ENCODE peak calls at places on chromosome 22, in four cellular contexts. G is T-helper 1 cell; R is AG09309; Z is stimulated activated CD4-positive, alpha-beta T cell treated with anti-CD3 and anti-CD28 coated beads, Interleukin-4, amount 100 ng/mL, for 1 hour. A is an unnamed sample.

GRCh38 chr22:37638351-37639069 is 959 bp upstream of the SH3BP1 start:
- DNase-seq in G (no peak), R (no peak), Z (no peak), A (no peak)

GRCh38 chr22:35977136-35977535 is 51.5 kb downstream of the RBFOX2 start:
- DNase-seq in Z (no peak), G (no peak), R (no peak), A (no peak)

GRCh38 chr22:30249049-30250038 is 2.8 kb upstream of the LIF start:
- DNase-seq in R (no peak), Z (no peak), G (no peak), A (no peak)

GRCh38 chr22:28783786-28784671 is 11.5 kb downstream of the CCDC117 start:
- DNase-seq in Z (no peak), R (no peak), G (no peak), A (no peak)

GRCh38 chr22:21642584-21643448 is 714 bp downstream of the SDF2L1 start:
- DNase-seq in R (no peak), Z (peak; percentile 66), G (peak; percentile 53), A (no peak)

GRCh38 chr22:22810018-22810427 is 77.6 kb upstream of the IGLL5 start:
- DNase-seq in Z (peak; percentile 66), G (peak; percentile 59), R (no peak), A (no peak)

GRCh38 chr22:27377501-27377900 is 424.1 kb downstream of the MN1 start:
- DNase-seq in G (no peak), R (no peak), Z (no peak), A (no peak)

GRCh38 chr22:45336971-45337431 is 27.3 kb downstream of the FAM118A start:
- DNase-seq in G (no peak), R (no peak), Z (no peak), A (no peak)

GRCh38 chr22:19942886-19943664 is 1.5 kb upstream of the TXNRD2 start:
- DNase-seq in R (peak; percentile 80), G (no peak), Z (no peak), A (peak; percentile 76)

GRCh38 chr22:38924197-38924952 is 33.0 kb upstream of the APOBEC3A start:
- DNase-seq in Z (no peak), G (no peak), R (peak; percentile 69), A (peak; percentile 88)

GRCh38 chr22:46295277-46295971 is 1.2 kb upstream of the GTSE1 start:
- DNase-seq in G (no peak), R (no peak), Z (no peak), A (no peak)

GRCh38 chr22:23888615-23889401 is 5.4 kb upstream of the MIF start:
- DNase-seq in Z (no peak), R (no peak), G (no peak), A (no peak)

GRCh38 chr22:39282642-39283311 is 36.6 kb downstream of the RPL3 start:
- DNase-seq in R (no peak), G (no peak), Z (no peak), A (no peak)

GRCh38 chr22:37639771-37640590 is 512 bp downstream of the SH3BP1 start:
- DNase-seq in G (no peak), R (no peak), Z (no peak), A (no peak)

GRCh38 chr22:47161631-47162030 is 399.2 kb downstream of the TBC1D22A start:
- DNase-seq in Z (no peak), G (no peak), R (no peak), A (no peak)

GRCh38 chr22:24117942-24118341 is 63.3 kb upstream of the SUSD2 start:
- DNase-seq in R (no peak), Z (no peak), G (no peak), A (no peak)

GRCh38 chr22:26666035-26666338 is 8.6 kb downstream of the MIAT start:
- DNase-seq in G (no peak), R (no peak), Z (no peak), A (no peak)

GRCh38 chr22:48338793-48339705 is 1488.6 kb downstream of the BRD1 start:
- DNase-seq in Z (no peak), R (no peak), G (no peak), A (no peak)

GRCh38 chr22:28017558-28017820 is 98.4 kb upstream of the PITPNB start:
- DNase-seq in Z (no peak), R (no peak), G (no peak), A (no peak)

GRCh38 chr22:29079218-29079901 is 6.5 kb downstream of the KREMEN1 start:
- DNase-seq in G (no peak), Z (no peak), R (no peak), A (peak; percentile 16)

GRCh38 chr22:45359627-45360026 is 49.9 kb downstream of the FAM118A start:
- DNase-seq in R (no peak), G (no peak), Z (no peak), A (no peak)

GRCh38 chr22:45163074-45163416 is 680 bp upstream of the NUP50 start:
- DNase-seq in Z (no peak), R (no peak), G (no peak), A (no peak)

GRCh38 chr22:25622011-25622410 is 57.5 kb downstream of the GRK3 start:
- DNase-seq in Z (no peak), G (no peak), R (no peak), A (no peak)

GRCh38 chr22:27318516-27318915 is 483.0 kb downstream of the MN1 start:
- DNase-seq in R (peak; percentile 87), G (no peak), Z (no peak), A (peak; percentile 35)

GRCh38 chr22:50734986-50735738 is 2.8 kb upstream of the ACR start:
- DNase-seq in G (no peak), R (no peak), Z (no peak), A (no peak)

GRCh38 chr22:45551310-45552016 is 48.8 kb downstream of the FBLN1 start:
- DNase-seq in Z (no peak), G (no peak), R (no peak), A (no peak)

GRCh38 chr22:50733521-50734342 is 4.3 kb upstream of the ACR start:
- DNase-seq in G (no peak), R (peak; percentile 10), Z (no peak), A (no peak)

GRCh38 chr22:44698531-44699421 is 3.2 kb upstream of the PRR5 start:
- DNase-seq in G (no peak), R (peak; percentile 96), Z (no peak), A (peak; percentile 85)

GRCh38 chr22:47375621-47376321 is 613.3 kb downstream of the TBC1D22A start:
- DNase-seq in R (no peak), Z (no peak), G (no peak), A (no peak)

GRCh38 chr22:22103078-22103593 is 120.5 kb upstream of the TOP3B start:
- DNase-seq in R (no peak), Z (no peak), G (no peak), A (no peak)

GRCh38 chr22:48306785-48307570 is 1520.7 kb downstream of the BRD1 start:
- DNase-seq in G (no peak), R (no peak), Z (no peak), A (no peak)

GRCh38 chr22:38033522-38034277 is 23.5 kb upstream of the PICK1 start:
- DNase-seq in Z (no peak), G (no peak), R (no peak), A (no peak)

GRCh38 chr22:21563912-21564311 is 3.6 kb upstream of the UBE2L3 start:
- DNase-seq in G (no peak), Z (no peak), R (no peak), A (no peak)

GRCh38 chr22:42683599-42684283 is 34.5 kb upstream of the CYB5R3 start:
- DNase-seq in R (no peak), Z (no peak), G (no peak), A (peak; percentile 69)

GRCh38 chr22:28410050-28410816 is 269.4 kb downstream of the TTC28 start:
- DNase-seq in R (no peak), G (no peak), Z (no peak), A (no peak)

GRCh38 chr22:45469573-45470383 is 32.9 kb upstream of the FBLN1 start:
- DNase-seq in Z (no peak), R (peak; percentile 62), G (no peak), A (no peak)

GRCh38 chr22:45265546-45265945 is 19.2 kb upstream of the UPK3A start:
- DNase-seq in G (no peak), Z (no peak), R (no peak), A (no peak)

GRCh38 chr22:45014658-45015057 is 4.9 kb upstream of the PHF21B start:
- DNase-seq in R (no peak), G (no peak), Z (no peak), A (no peak)

A was measured in AG09319.